ENCODE peak calls at places on chromosomes 4 and X, in five cellular contexts. One of them, this sample, is unnamed.

GRCh38 chr4:150582101-150582565 is at the start of gene MAB21L2:
- DNase-seq in upper lobe of right lung: no peak
- DNase-seq in hepatocyte: peak; percentile 16
- DNase-seq in fibroblast of mammary gland: no peak
- DNase-seq in cardiac muscle cell: no peak
- DNase-seq in this sample: no peak

GRCh38 chr4:40307627-40308497 is 27.3 kb upstream of the CHRNA9 start:
- DNase-seq in fibroblast of mammary gland: no peak
- DNase-seq in upper lobe of right lung: no peak
- DNase-seq in hepatocyte: no peak
- DNase-seq in cardiac muscle cell: no peak
- DNase-seq in this sample: no peak

GRCh38 chr4:13944095-13944501 is 316.6 kb upstream of the BOD1L1 start:
- DNase-seq in fibroblast of mammary gland: no peak
- DNase-seq in upper lobe of right lung: no peak
- DNase-seq in cardiac muscle cell: no peak
- DNase-seq in hepatocyte: no peak
- DNase-seq in this sample: no peak

GRCh38 chrX:118346258-118347094 is 570 bp downstream of the WDR44 start:
- DNase-seq in cardiac muscle cell: no peak
- DNase-seq in upper lobe of right lung: peak; percentile 73
- DNase-seq in hepatocyte: peak; percentile 40
- DNase-seq in fibroblast of mammary gland: no peak
- DNase-seq in this sample: no peak

GRCh38 chrX:135707880-135708279 is 5.6 kb upstream of the CT45A1 start:
- DNase-seq in hepatocyte: no peak
- DNase-seq in cardiac muscle cell: peak; percentile 0
- DNase-seq in upper lobe of right lung: no peak
- DNase-seq in fibroblast of mammary gland: peak; percentile 1
- DNase-seq in this sample: no peak

GRCh38 chrX:33336783-33337182 is 125.4 kb upstream of the DMD start:
- DNase-seq in fibroblast of mammary gland: peak; percentile 29
- DNase-seq in upper lobe of right lung: no peak
- DNase-seq in cardiac muscle cell: peak; percentile 27
- DNase-seq in hepatocyte: peak; percentile 58
- DNase-seq in this sample: no peak

GRCh38 chr4:183366436-183366835 is 44.2 kb upstream of the CLDN24 start:
- DNase-seq in fibroblast of mammary gland: no peak
- DNase-seq in upper lobe of right lung: no peak
- DNase-seq in hepatocyte: no peak
- DNase-seq in cardiac muscle cell: no peak
- DNase-seq in this sample: no peak

GRCh38 chr4:64432674-64433073 is 23.4 kb upstream of the TECRL start:
- DNase-seq in upper lobe of right lung: no peak
- DNase-seq in fibroblast of mammary gland: no peak
- DNase-seq in hepatocyte: no peak
- DNase-seq in cardiac muscle cell: no peak
- DNase-seq in this sample: no peak

GRCh38 chrX:68877606-68878005 is 48.8 kb downstream of the EFNB1 start:
- DNase-seq in hepatocyte: no peak
- DNase-seq in upper lobe of right lung: no peak
- DNase-seq in cardiac muscle cell: no peak
- DNase-seq in fibroblast of mammary gland: no peak
- DNase-seq in this sample: no peak

GRCh38 chr4:7691992-7692391 is 247.7 kb downstream of the AFAP1 start:
- DNase-seq in fibroblast of mammary gland: peak; percentile 25
- DNase-seq in hepatocyte: no peak
- DNase-seq in cardiac muscle cell: peak; percentile 36
- DNase-seq in upper lobe of right lung: no peak
- DNase-seq in this sample: no peak

GRCh38 chrX:109632906-109633504 is 8.0 kb upstream of the KCNE5 start:
- DNase-seq in hepatocyte: peak; percentile 30
- DNase-seq in cardiac muscle cell: peak; percentile 51
- DNase-seq in upper lobe of right lung: no peak
- DNase-seq in fibroblast of mammary gland: peak; percentile 45
- DNase-seq in this sample: no peak

GRCh38 chrX:27976284-27976683 is 5.0 kb downstream of the DCAF8L1 start:
- DNase-seq in hepatocyte: no peak
- DNase-seq in upper lobe of right lung: no peak
- DNase-seq in cardiac muscle cell: peak; percentile 62
- DNase-seq in fibroblast of mammary gland: peak; percentile 33
- DNase-seq in this sample: no peak

GRCh38 chr4:101039367-101039766 is 308.0 kb downstream of the PPP3CA start:
- DNase-seq in upper lobe of right lung: no peak
- DNase-seq in fibroblast of mammary gland: no peak
- DNase-seq in cardiac muscle cell: no peak
- DNase-seq in hepatocyte: no peak
- DNase-seq in this sample: no peak

GRCh38 chr4:10013722-10014121 is 7.6 kb downstream of the SLC2A9 start:
- DNase-seq in fibroblast of mammary gland: peak; percentile 25
- DNase-seq in hepatocyte: peak; percentile 70
- DNase-seq in cardiac muscle cell: peak; percentile 43
- DNase-seq in upper lobe of right lung: peak; percentile 74
- DNase-seq in this sample: no peak

GRCh38 chr4:10008208-10009005 is 12.9 kb downstream of the SLC2A9 start:
- DNase-seq in fibroblast of mammary gland: peak; percentile 43
- DNase-seq in hepatocyte: no peak
- DNase-seq in upper lobe of right lung: no peak
- DNase-seq in cardiac muscle cell: peak; percentile 49
- DNase-seq in this sample: no peak

GRCh38 chr4:169485791-169486742 is 126.3 kb downstream of the NEK1 start:
- DNase-seq in upper lobe of right lung: no peak
- DNase-seq in cardiac muscle cell: peak; percentile 73
- DNase-seq in fibroblast of mammary gland: peak; percentile 73
- DNase-seq in hepatocyte: peak; percentile 48
- DNase-seq in this sample: peak; percentile 63

GRCh38 chrX:12974217-12974796 is 603 bp upstream of the TMSB4X start:
- DNase-seq in fibroblast of mammary gland: peak; percentile 69
- DNase-seq in upper lobe of right lung: peak; percentile 80
- DNase-seq in cardiac muscle cell: peak; percentile 66
- DNase-seq in hepatocyte: peak; percentile 85
- DNase-seq in this sample: no peak

GRCh38 chrX:331145-331771 is 12.7 kb upstream of the GTPBP6 start:
- DNase-seq in cardiac muscle cell: peak; percentile 51
- DNase-seq in fibroblast of mammary gland: peak; percentile 49
- DNase-seq in hepatocyte: peak; percentile 66
- DNase-seq in upper lobe of right lung: peak; percentile 64
- DNase-seq in this sample: no peak

GRCh38 chrX:151938172-151938571 is 25.5 kb downstream of the MAGEA4 start:
- DNase-seq in hepatocyte: no peak
- DNase-seq in fibroblast of mammary gland: peak; percentile 4
- DNase-seq in cardiac muscle cell: no peak
- DNase-seq in upper lobe of right lung: no peak
- DNase-seq in this sample: no peak

GRCh38 chrX:18390941-18391538 is 34.4 kb upstream of the CDKL5 start:
- DNase-seq in fibroblast of mammary gland: peak; percentile 69
- DNase-seq in hepatocyte: peak; percentile 84
- DNase-seq in cardiac muscle cell: peak; percentile 62
- DNase-seq in upper lobe of right lung: peak; percentile 65
- DNase-seq in this sample: peak; percentile 54

GRCh38 chrX:435536-436122 is 48.9 kb upstream of the PPP2R3B start:
- DNase-seq in cardiac muscle cell: no peak
- DNase-seq in upper lobe of right lung: peak; percentile 54
- DNase-seq in hepatocyte: no peak
- DNase-seq in fibroblast of mammary gland: no peak
- DNase-seq in this sample: no peak

GRCh38 chrX:149715468-149715867 is 3.6 kb downstream of the MAGEA11 start:
- DNase-seq in upper lobe of right lung: no peak
- DNase-seq in cardiac muscle cell: no peak
- DNase-seq in fibroblast of mammary gland: no peak
- DNase-seq in hepatocyte: no peak
- DNase-seq in this sample: no peak

GRCh38 chr4:654526-654845 is 19.6 kb downstream of the ATP5ME start:
- DNase-seq in hepatocyte: no peak
- DNase-seq in cardiac muscle cell: no peak
- DNase-seq in upper lobe of right lung: no peak
- DNase-seq in fibroblast of mammary gland: no peak
- DNase-seq in this sample: no peak

GRCh38 chr4:17260395-17260907 is 251.4 kb downstream of the QDPR start:
- DNase-seq in upper lobe of right lung: no peak
- DNase-seq in cardiac muscle cell: no peak
- DNase-seq in hepatocyte: no peak
- DNase-seq in fibroblast of mammary gland: no peak
- DNase-seq in this sample: no peak

GRCh38 chr4:180940680-180941079 is 1302.5 kb upstream of the TENM3 start:
- DNase-seq in fibroblast of mammary gland: no peak
- DNase-seq in hepatocyte: no peak
- DNase-seq in cardiac muscle cell: no peak
- DNase-seq in upper lobe of right lung: no peak
- DNase-seq in this sample: no peak

GRCh38 chrX:102950908-102951866 is 14.1 kb downstream of the RAB40AL start:
- DNase-seq in cardiac muscle cell: peak; percentile 50
- DNase-seq in hepatocyte: peak; percentile 42
- DNase-seq in upper lobe of right lung: no peak
- DNase-seq in fibroblast of mammary gland: peak; percentile 46
- DNase-seq in this sample: no peak

GRCh38 chr4:169334335-169334734 is 63.6 kb upstream of the SH3RF1 start:
- DNase-seq in hepatocyte: no peak
- DNase-seq in cardiac muscle cell: no peak
- DNase-seq in fibroblast of mammary gland: no peak
- DNase-seq in upper lobe of right lung: no peak
- DNase-seq in this sample: no peak

GRCh38 chr4:154781126-154781982 is at the start of gene RBM46:
- DNase-seq in cardiac muscle cell: peak; percentile 11
- DNase-seq in upper lobe of right lung: no peak
- DNase-seq in fibroblast of mammary gland: no peak
- DNase-seq in hepatocyte: no peak
- DNase-seq in this sample: no peak

GRCh38 chrX:121876316-121876715 is 828.9 kb downstream of the GLUD2 start:
- DNase-seq in cardiac muscle cell: peak; percentile 30
- DNase-seq in upper lobe of right lung: no peak
- DNase-seq in hepatocyte: no peak
- DNase-seq in fibroblast of mammary gland: peak; percentile 69
- DNase-seq in this sample: peak; percentile 26

GRCh38 chr4:145956288-145956890 is 17.8 kb upstream of the ZNF827 start:
- DNase-seq in cardiac muscle cell: peak; percentile 60
- DNase-seq in upper lobe of right lung: no peak
- DNase-seq in fibroblast of mammary gland: peak; percentile 56
- DNase-seq in hepatocyte: peak; percentile 64
- DNase-seq in this sample: no peak

DNA sequence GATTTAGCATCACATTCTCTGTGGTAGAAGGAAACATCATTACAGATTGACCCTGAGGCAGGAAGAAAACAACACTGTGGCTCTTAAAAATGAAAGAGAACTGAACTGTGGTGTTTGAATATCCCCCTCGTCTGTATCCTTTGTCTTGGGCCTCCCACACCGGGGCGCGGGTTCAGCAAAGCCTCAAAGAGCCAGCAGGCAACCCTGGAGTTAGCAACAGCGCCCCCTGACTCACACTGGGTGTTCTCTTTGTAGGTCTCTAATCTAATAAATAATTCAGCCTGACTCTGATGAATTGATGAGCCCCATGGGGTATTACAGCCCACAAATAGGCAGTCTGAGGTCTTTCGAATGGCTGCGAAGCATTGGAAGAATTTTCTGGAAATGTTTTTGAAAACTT is 46.1 kb upstream of the CTSO start:
- DNase-seq in upper lobe of right lung: no peak
- DNase-seq in fibroblast of mammary gland: peak; percentile 29
- DNase-seq in hepatocyte: peak; percentile 28
- DNase-seq in cardiac muscle cell: peak; percentile 30
- DNase-seq in this sample: no peak
- TF ChIP-seq CTCF in upper lobe of right lung: no peak
- TF ChIP-seq CTCF in fibroblast of mammary gland: peak; percentile 41
- TF ChIP-seq CTCF in hepatocyte: peak; percentile 33
- TF ChIP-seq CTCF in cardiac muscle cell: peak; percentile 44
- TF ChIP-seq CTCF in this sample: peak; percentile 53

GRCh38 chr4:165327211-165328100 is at the start of gene MSMO1:
- DNase-seq in hepatocyte: peak; percentile 99
- DNase-seq in cardiac muscle cell: peak; percentile 100
- DNase-seq in upper lobe of right lung: peak; percentile 100
- DNase-seq in fibroblast of mammary gland: peak; percentile 99
- DNase-seq in this sample: peak; percentile 98

GRCh38 chr4:165326831-165327210 is 648 bp upstream of the MSMO1 start:
- DNase-seq in cardiac muscle cell: peak; percentile 38
- DNase-seq in hepatocyte: peak; percentile 67
- DNase-seq in upper lobe of right lung: no peak
- DNase-seq in fibroblast of mammary gland: peak; percentile 75
- DNase-seq in this sample: no peak

GRCh38 chr4:165330071-165330470 is 2.6 kb downstream of the MSMO1 start:
- DNase-seq in upper lobe of right lung: no peak
- DNase-seq in hepatocyte: no peak
- DNase-seq in cardiac muscle cell: no peak
- DNase-seq in fibroblast of mammary gland: no peak
- DNase-seq in this sample: no peak

GRCh38 chr4:165328708-165329107 is 1.2 kb downstream of the MSMO1 start:
- DNase-seq in cardiac muscle cell: no peak
- DNase-seq in hepatocyte: peak; percentile 28
- DNase-seq in upper lobe of right lung: no peak
- DNase-seq in fibroblast of mammary gland: peak; percentile 30
- DNase-seq in this sample: no peak

GRCh38 chr4:165328101-165328425 is 594 bp downstream of the MSMO1 start:
- DNase-seq in fibroblast of mammary gland: no peak
- DNase-seq in upper lobe of right lung: no peak
- DNase-seq in hepatocyte: no peak
- DNase-seq in cardiac muscle cell: no peak
- DNase-seq in this sample: no peak
- H3K4me3 ChIP-seq in fibroblast of mammary gland: peak overlapping the region; percentile 100
- H3K4me3 ChIP-seq in upper lobe of right lung: peak overlapping the region; percentile 92
- H3K4me3 ChIP-seq in hepatocyte: peak overlapping the region; percentile 43
- H3K4me3 ChIP-seq in cardiac muscle cell: peak overlapping the region; percentile 62
- H3K4me3 ChIP-seq in this sample: peak overlapping the region; percentile 81

GRCh38 chr4:111475001-111475400 is 670.3 kb upstream of the FAM241A start:
- DNase-seq in upper lobe of right lung: no peak
- DNase-seq in hepatocyte: peak; percentile 69
- DNase-seq in fibroblast of mammary gland: peak; percentile 66
- DNase-seq in cardiac muscle cell: peak; percentile 49
- DNase-seq in this sample: peak; percentile 53
- TF ChIP-seq CTCF in upper lobe of right lung: peak; percentile 22
- TF ChIP-seq CTCF in hepatocyte: peak; percentile 70
- TF ChIP-seq CTCF in fibroblast of mammary gland: peak; percentile 64
- TF ChIP-seq CTCF in cardiac muscle cell: peak; percentile 48
- TF ChIP-seq CTCF in this sample: peak; percentile 75

DNA sequence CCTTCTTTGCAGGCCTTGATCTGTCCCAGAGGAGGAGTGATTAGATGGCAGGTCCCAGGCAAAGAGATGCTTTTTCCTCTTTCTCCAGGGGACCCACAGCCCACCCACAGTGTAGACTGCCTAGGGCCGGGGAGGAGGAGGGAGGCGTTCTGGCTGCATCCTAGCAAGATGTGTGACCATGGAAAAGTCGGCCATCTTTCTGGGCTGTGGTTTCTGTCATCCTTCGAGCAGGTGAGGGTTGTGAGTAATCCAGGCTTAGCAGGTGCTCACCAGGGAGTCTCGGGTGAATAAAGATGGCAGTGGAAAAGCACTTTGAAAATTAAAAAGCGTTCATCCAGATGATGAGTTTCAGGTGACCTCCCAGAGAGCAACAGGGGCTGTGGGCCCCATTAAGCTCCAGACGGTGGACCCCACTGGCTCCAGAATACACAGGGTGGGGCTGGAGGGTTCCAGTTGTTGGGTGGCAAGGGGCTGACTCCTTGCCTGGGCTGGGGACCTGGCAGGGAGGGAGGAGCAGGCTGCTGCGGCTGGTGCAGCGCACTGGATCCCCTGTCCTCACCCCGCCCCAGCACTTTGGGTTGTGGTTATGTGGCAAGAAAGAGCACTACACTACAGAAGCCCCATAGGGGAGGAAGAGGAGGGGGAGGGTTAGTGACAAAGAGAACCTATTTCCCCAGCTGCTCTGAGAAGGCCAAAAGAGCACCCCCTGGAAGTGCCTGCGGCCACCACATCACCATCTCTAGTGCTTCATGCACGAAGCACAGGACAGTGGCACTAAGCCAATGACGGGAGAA is 23.7 kb downstream of the ELF4 start:
- DNase-seq in cardiac muscle cell: no peak
- DNase-seq in hepatocyte: no peak
- DNase-seq in upper lobe of right lung: no peak
- DNase-seq in fibroblast of mammary gland: no peak
- DNase-seq in this sample: no peak
- H3K4me3 ChIP-seq in cardiac muscle cell: no peak overlapping the region
- H3K4me3 ChIP-seq in hepatocyte: no peak overlapping the region
- H3K4me3 ChIP-seq in upper lobe of right lung: peak overlapping the region; percentile 6
- H3K4me3 ChIP-seq in fibroblast of mammary gland: no peak overlapping the region
- H3K4me3 ChIP-seq in this sample: no peak overlapping the region

This sample was measured in astrocyte of the cerebellum.